ENCODE peak calls at places on chromosome 22, in ten cellular contexts. I is right lobe of liver, S is lung, B is stomach, Z is brain microvascular endothelial cell, Y is MM.1S, J is transverse colon, H is pancreas, M is thoracic aorta, A is cardiac muscle cell. F is an unnamed sample.
A peak's percentile ranks its signal among the peaks of the same experiment; 100 is the strongest.

GRCh38 chr22:50671641-50672040 is 982 bp upstream of the SHANK3 start:
- DNase-seq in H (no peak), Z (peak; percentile 31), I (no peak), M (no peak), Y (no peak), B (no peak), A (no peak), S (no peak), J (no peak), F (peak; percentile 78)

GRCh38 chr22:22720724-22721261 is 76.4 kb downstream of the GGTLC2 start:
- DNase-seq in I (no peak), Y (peak; percentile 36), Z (no peak), B (no peak), H (no peak), A (peak; percentile 15), M (no peak), S (no peak), J (peak; percentile 46), F (no peak)

GRCh38 chr22:21009638-21010425 is 5.1 kb upstream of the P2RX6 start:
- DNase-seq in H (peak; percentile 51), Y (peak; percentile 66), B (peak; percentile 48), Z (peak; percentile 20), I (peak; percentile 48), A (peak; percentile 63), J (peak; percentile 35), S (no peak), M (no peak), F (no peak)

GRCh38 chr22:22816766-22817410 is 70.7 kb upstream of the IGLL5 start:
- DNase-seq in Z (no peak), J (no peak), A (no peak), B (no peak), S (no peak), H (no peak), M (no peak), Y (no peak), I (no peak), F (no peak)

GRCh38 chr22:31272522-31273446 is 19.5 kb downstream of the PIK3IP1 start:
- DNase-seq in H (no peak), J (peak; percentile 56), B (peak; percentile 58), I (no peak), S (peak; percentile 67), Z (peak; percentile 50), A (peak; percentile 75), Y (peak; percentile 59), M (no peak), F (peak; percentile 73)

GRCh38 chr22:35526333-35526979 is 14.2 kb upstream of the RASD2 start:
- DNase-seq in S (no peak), B (no peak), H (no peak), I (no peak), Y (no peak), J (no peak), M (no peak), Z (no peak), A (no peak), F (no peak)

GRCh38 chr22:24953294-24954113 is 988 bp downstream of the KIAA1671 start:
- DNase-seq in Z (no peak), M (no peak), B (peak; percentile 64), Y (no peak), J (peak; percentile 58), S (peak; percentile 42), I (peak; percentile 62), A (no peak), H (peak; percentile 41), F (no peak)

GRCh38 chr22:31841029-31841827 is 87.4 kb downstream of the DEPDC5 start:
- DNase-seq in B (no peak), H (no peak), Z (no peak), A (no peak), I (no peak), S (no peak), M (no peak), Y (no peak), J (no peak), F (no peak)

GRCh38 chr22:27933186-27933983 is 14.3 kb upstream of the PITPNB start:
- DNase-seq in B (no peak), M (no peak), S (no peak), I (no peak), Z (no peak), J (no peak), A (no peak), H (no peak), Y (no peak), F (no peak)

GRCh38 chr22:31230871-31231621 is 18.9 kb downstream of the LIMK2 start:
- DNase-seq in A (peak; percentile 82), S (peak; percentile 52), J (peak; percentile 69), M (no peak), B (peak; percentile 68), Z (peak; percentile 54), H (peak; percentile 67), Y (peak; percentile 35), I (peak; percentile 67), F (no peak)

GRCh38 chr22:50577987-50578775 is at the start of gene CPT1B:
- DNase-seq in A (peak; percentile 42), Z (no peak), I (no peak), Y (no peak), M (no peak), B (no peak), S (no peak), H (no peak), J (no peak), F (no peak)

GRCh38 chr22:31082606-31083376 is 1.7 kb downstream of the SMTN start:
- DNase-seq in J (peak; percentile 89), B (peak; percentile 69), S (peak; percentile 61), A (peak; percentile 81), H (peak; percentile 67), Y (no peak), I (no peak), M (no peak), Z (peak; percentile 70), F (no peak)

GRCh38 chr22:27463121-27463520 is 338.4 kb downstream of the MN1 start:
- DNase-seq in S (no peak), Z (no peak), M (no peak), Y (no peak), I (no peak), B (no peak), J (no peak), H (no peak), A (no peak), F (no peak)

GRCh38 chr22:23263651-23264555 is 83.6 kb downstream of the BCR start:
- DNase-seq in H (no peak), B (peak; percentile 59), M (no peak), I (no peak), J (peak; percentile 22), Y (no peak), A (no peak), Z (no peak), S (no peak), F (no peak)

DNA sequence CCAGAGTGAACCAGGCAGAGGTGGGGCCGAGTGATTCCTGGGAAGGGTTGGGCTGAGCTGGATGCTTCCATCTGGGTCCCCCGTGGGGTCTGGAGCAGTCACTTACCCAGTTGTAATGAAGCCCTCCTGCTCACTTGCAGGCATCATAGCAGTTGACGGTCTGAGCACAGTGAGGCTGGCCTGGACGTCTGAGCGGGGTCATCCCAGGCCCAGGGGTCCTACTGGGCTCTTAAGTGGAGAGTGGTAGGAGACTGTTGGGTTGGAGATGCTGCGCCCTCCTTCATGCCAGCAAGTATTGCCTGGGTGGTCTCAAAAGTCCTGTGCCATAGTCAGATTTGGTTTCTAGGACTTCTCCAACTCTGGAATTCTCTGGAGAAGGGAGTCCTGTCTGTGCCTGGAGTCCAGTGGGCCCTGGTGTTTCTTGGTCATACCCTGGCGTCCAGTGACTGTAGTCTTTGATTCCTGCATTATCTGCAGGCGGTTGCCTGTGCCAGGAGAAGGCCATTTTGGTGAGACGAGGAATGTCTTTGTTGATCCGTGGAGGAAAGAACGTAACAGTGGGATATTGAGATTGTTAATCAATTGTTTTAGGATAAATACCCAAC is 82.3 kb downstream of the TBC1D22A start:
- DNase-seq in Z (no peak), M (no peak), B (no peak), Y (no peak), I (no peak), A (peak; percentile 9), J (no peak), H (no peak), S (no peak), F (no peak)
- H3K4me3 ChIP-seq in Z (no peak overlapping the region), M (peak overlapping the region; percentile 32), B (no peak overlapping the region), Y (no peak overlapping the region), I (no peak overlapping the region), A (no peak overlapping the region), J (no peak overlapping the region), H (no peak overlapping the region), S (no peak overlapping the region), F (peak overlapping the region; percentile 20)

GRCh38 chr22:39517470-39517869 is 2.9 kb upstream of the ATF4 start:
- DNase-seq in Z (no peak), I (no peak), J (no peak), A (no peak), B (no peak), H (no peak), M (no peak), S (no peak), Y (no peak), F (no peak)
- TF ChIP-seq CTCF in Z (no peak), I (no peak), J (no peak), A (no peak), B (no peak), H (no peak), M (no peak), S (no peak), Y (no peak), F (no peak)

GRCh38 chr22:37021041-37021440 is 1.5 kb downstream of the MPST start:
- DNase-seq in Z (no peak), H (no peak), S (no peak), A (no peak), M (no peak), B (no peak), J (peak; percentile 80), I (no peak), Y (no peak), F (no peak)
- H3K27ac ChIP-seq in Z (no peak overlapping the region), H (no peak overlapping the region), S (no peak overlapping the region), A (no peak overlapping the region), M (no peak overlapping the region), B (peak overlapping the region; percentile 97), J (peak overlapping the region; percentile 99), I (no peak overlapping the region), Y (no peak overlapping the region), F (peak overlapping the region; percentile 90)

GRCh38 chr22:45600791-45601730 is 70.6 kb upstream of the ATXN10 start:
- DNase-seq in B (no peak), S (no peak), A (peak; percentile 51), I (no peak), J (no peak), Y (no peak), H (no peak), Z (no peak), M (no peak), F (no peak)

GRCh38 chr22:45603631-45604030 is 68.0 kb upstream of the ATXN10 start:
- DNase-seq in M (no peak), I (no peak), H (no peak), Z (no peak), Y (no peak), A (no peak), S (no peak), B (no peak), J (no peak), F (no peak)

GRCh38 chr22:45602824-45603301 is 68.8 kb upstream of the ATXN10 start:
- DNase-seq in Y (peak; percentile 78), B (no peak), A (peak; percentile 48), M (no peak), J (no peak), I (no peak), S (no peak), H (no peak), Z (peak; percentile 47), F (no peak)

GRCh38 chr22:45602004-45602733 is 69.5 kb upstream of the ATXN10 start:
- DNase-seq in B (no peak), S (no peak), J (no peak), I (no peak), H (no peak), Y (no peak), M (no peak), A (no peak), Z (no peak), F (no peak)

GRCh38 chr22:45604239-45604711 is 67.4 kb upstream of the ATXN10 start:
- DNase-seq in I (no peak), M (no peak), J (no peak), S (no peak), Z (peak; percentile 33), A (no peak), Y (no peak), H (no peak), B (no peak), F (no peak)
- H3K4me3 ChIP-seq in I (no peak overlapping the region), M (no peak overlapping the region), J (no peak overlapping the region), S (no peak overlapping the region), Z (no peak overlapping the region), A (no peak overlapping the region), Y (no peak overlapping the region), H (no peak overlapping the region), B (no peak overlapping the region), F (no peak overlapping the region)

F was measured in dorsolateral prefrontal cortex.